ENCODE peak calls at places on chromosomes 1 and 21, in ten cellular contexts. D, I, W, V, N, J, S, H, F and X are unnamed samples.

GRCh38 chr1:224769987-224770693 is 154.0 kb downstream of the CNIH3 start:
- DNase-seq in I (no peak), J (peak), N (no peak), S (peak), V (no peak), F (no peak), D (peak), W (no peak), H (no peak), X (peak)

GRCh38 chr1:234934611-234935033 is 194.0 kb downstream of the TOMM20 start:
- DNase-seq in D (peak), J (peak), I (no peak), S (no peak), V (no peak), W (no peak), H (no peak), N (no peak), F (no peak), X (no peak)

GRCh38 chr1:236514703-236515442 is 8.9 kb upstream of the LGALS8 start:
- DNase-seq in I (no peak), F (no peak), N (no peak), H (no peak), V (no peak), D (no peak), J (no peak), S (no peak), W (no peak), X (no peak)

GRCh38 chr1:18160290-18160942 is 52.8 kb downstream of the IGSF21 start:
- DNase-seq in W (no peak), I (no peak), H (no peak), N (no peak), S (no peak), J (no peak), D (no peak), F (no peak), V (peak), X (no peak)

GRCh38 chr1:15350551-15351200 is 59.0 kb upstream of the EFHD2 start:
- DNase-seq in H (no peak), V (no peak), I (no peak), D (no peak), W (peak), F (no peak), S (no peak), J (no peak), N (no peak), X (no peak)

GRCh38 chr1:14255711-14256110 is 342.8 kb upstream of the KAZN start:
- DNase-seq in F (no peak), J (no peak), W (no peak), I (no peak), H (no peak), V (peak), N (no peak), D (peak), S (no peak), X (no peak)

GRCh38 chr1:214912127-214912526 is 170.4 kb upstream of the KCNK2 start:
- DNase-seq in D (no peak), H (no peak), S (no peak), V (no peak), I (no peak), N (no peak), J (no peak), W (no peak), F (no peak), X (no peak)

GRCh38 chr1:180123463-180123936 is 31.2 kb upstream of the QSOX1 start:
- DNase-seq in D (no peak), J (no peak), F (no peak), H (no peak), I (no peak), N (no peak), V (no peak), W (no peak), S (no peak), X (no peak)

GRCh38 chr1:56424744-56425493 is 154.4 kb downstream of the PLPP3 start:
- DNase-seq in W (peak), S (no peak), F (no peak), N (no peak), V (no peak), J (no peak), D (peak), H (peak), I (peak), X (no peak)

GRCh38 chr1:27300341-27301051 is 21.5 kb upstream of the TMEM222 start:
- DNase-seq in W (peak), F (peak), N (peak), J (peak), S (peak), V (peak), D (peak), H (peak), I (peak), X (peak)

GRCh38 chr1:183247484-183247883 is 61.4 kb downstream of the LAMC2 start:
- DNase-seq in J (no peak), I (no peak), S (no peak), V (no peak), F (no peak), D (no peak), H (no peak), N (no peak), W (no peak), X (no peak)

GRCh38 chr1:247421074-247421473 is 5.1 kb downstream of the NLRP3 start:
- DNase-seq in V (peak), S (no peak), H (no peak), D (no peak), J (no peak), F (no peak), W (no peak), I (no peak), N (no peak), X (no peak)

GRCh38 chr1:42141978-42142377 is 11.2 kb upstream of the GUCA2B start:
- DNase-seq in N (no peak), J (no peak), S (no peak), H (no peak), W (no peak), D (no peak), V (no peak), F (no peak), I (no peak), X (no peak)

GRCh38 chr21:25385912-25386474 is 221.3 kb downstream of the MRPL39 start:
- DNase-seq in V (peak), I (no peak), F (no peak), J (no peak), H (peak), W (peak), S (peak), N (peak), D (peak), X (peak)

GRCh38 chr21:39348355-39349210 is at the start of gene HMGN1:
- DNase-seq in F (peak), J (no peak), D (peak), H (peak), N (peak), S (peak), V (peak), W (peak), I (peak), X (peak)

GRCh38 chr1:23475134-23475628 is 8.8 kb downstream of the ASAP3 start:
- DNase-seq in H (no peak), D (peak), I (no peak), S (peak), V (peak), F (no peak), N (no peak), J (peak), W (no peak), X (peak)

GRCh38 chr1:205488074-205488723 is 16.3 kb upstream of the CDK18 start:
- DNase-seq in I (peak), N (peak), W (peak), D (peak), J (no peak), S (no peak), V (peak), F (peak), H (peak), X (peak)

GRCh38 chr1:32920833-32921232 is 19.6 kb upstream of the TMEM54 start:
- DNase-seq in V (no peak), D (no peak), N (no peak), I (no peak), F (no peak), S (no peak), W (no peak), J (no peak), H (no peak), X (no peak)

GRCh38 chr1:24092979-24093378 is 19.0 kb downstream of the MYOM3 start:
- DNase-seq in V (no peak), N (no peak), S (no peak), J (no peak), F (no peak), I (no peak), D (no peak), H (no peak), W (no peak), X (no peak)

GRCh38 chr1:204323887-204324286 is 35.8 kb downstream of the PLEKHA6 start:
- DNase-seq in H (no peak), J (no peak), F (no peak), S (peak), W (no peak), I (no peak), V (peak), D (peak), N (no peak), X (no peak)

GRCh38 chr1:175385316-175385715 is 192.7 kb upstream of the KIAA0040 start:
- DNase-seq in N (no peak), V (no peak), D (no peak), I (no peak), H (no peak), S (no peak), W (no peak), F (no peak), J (no peak), X (no peak)

GRCh38 chr21:40902299-40902698 is 55.3 kb upstream of the DSCAM start:
- DNase-seq in I (no peak), J (no peak), S (no peak), V (peak), W (no peak), D (no peak), F (no peak), N (no peak), H (no peak), X (peak)

GRCh38 chr1:90840323-90840722 is 123.2 kb upstream of the BARHL2 start:
- DNase-seq in V (no peak), S (no peak), D (no peak), N (no peak), W (no peak), H (no peak), I (no peak), F (no peak), J (no peak), X (no peak)

GRCh38 chr1:246306415-246307037 is 200.6 kb downstream of the SMYD3 start:
- DNase-seq in W (no peak), V (no peak), H (no peak), J (no peak), F (no peak), D (no peak), N (no peak), I (no peak), S (no peak), X (peak)

GRCh38 chr1:77976433-77977076 is 2.3 kb downstream of the FUBP1 start:
- DNase-seq in V (no peak), I (no peak), S (no peak), W (no peak), D (no peak), J (no peak), H (no peak), N (no peak), F (no peak), X (no peak)

GRCh38 chr21:15015622-15016471 is 49.0 kb downstream of the NRIP1 start:
- DNase-seq in I (no peak), F (no peak), D (peak), J (peak), N (no peak), H (no peak), S (peak), W (no peak), V (no peak), X (no peak)

GRCh38 chr1:7346070-7346596 is 425.0 kb upstream of the VAMP3 start:
- DNase-seq in I (no peak), W (no peak), V (no peak), S (no peak), J (no peak), F (no peak), H (no peak), D (no peak), N (no peak), X (no peak)

GRCh38 chr21:33643658-33644311 is 1.5 kb downstream of the ITSN1 start:
- DNase-seq in S (no peak), D (peak), I (no peak), V (peak), J (no peak), W (no peak), H (no peak), F (no peak), N (no peak), X (no peak)

GRCh38 chr1:66285618-66286270 is 248.2 kb upstream of the SGIP1 start:
- DNase-seq in J (no peak), D (no peak), S (no peak), H (no peak), W (no peak), F (no peak), I (no peak), V (no peak), N (no peak), X (no peak)